ENCODE peak calls at places on chromosomes 11 and 22, in four cellular contexts. F is astrocyte, R is neural progenitor cell, U is astrocyte of the cerebellum. C is an unnamed sample.

GRCh38 chr22:45968003-45968650 is 8.8 kb downstream of the WNT7B start:
- DNase-seq in F (peak), R (no peak), U (no peak), C (no peak)

GRCh38 chr11:76153609-76153949 is 52.7 kb downstream of the WNT11 start:
- DNase-seq in U (no peak), R (no peak), F (no peak), C (no peak)

GRCh38 chr22:35838849-35839646 is 121.4 kb downstream of the APOL5 start:
- DNase-seq in R (peak), U (peak), F (peak), C (peak)

GRCh38 chr11:2092956-2093412 is 46.2 kb downstream of the IGF2 start:
- DNase-seq in F (peak), R (no peak), U (peak), C (peak)

GRCh38 chr22:48488149-48488551 is 1339.5 kb downstream of the BRD1 start:
- DNase-seq in U (no peak), F (peak), R (peak), C (no peak)

GRCh38 chr11:57464343-57465181 is 4.2 kb downstream of the RTN4RL2 start:
- DNase-seq in F (no peak), R (peak), U (no peak), C (no peak)

GRCh38 chr11:69207165-69207889 is 51.6 kb downstream of the SMIM38 start:
- DNase-seq in F (no peak), U (no peak), R (no peak), C (no peak)

GRCh38 chr11:67126986-67127385 is 7.9 kb downstream of the KDM2A start:
- DNase-seq in F (no peak), R (no peak), U (no peak), C (no peak)

GRCh38 chr11:117381988-117382387 is 54.3 kb downstream of the CEP164 start:
- DNase-seq in R (no peak), U (no peak), F (no peak), C (no peak)

GRCh38 chr22:40218152-40218551 is 40.4 kb downstream of the TNRC6B start:
- DNase-seq in R (no peak), F (no peak), U (no peak), C (no peak)

GRCh38 chr11:102831709-102832492 is 11.5 kb downstream of the MMP3 start:
- DNase-seq in U (no peak), R (no peak), F (no peak), C (no peak)

GRCh38 chr11:22703040-22703439 is 36.6 kb downstream of the GAS2 start:
- DNase-seq in R (peak), U (peak), F (peak), C (peak)

GRCh38 chr11:14184548-14184947 is 174.4 kb downstream of the RRAS2 start:
- DNase-seq in U (no peak), R (no peak), F (no peak), C (no peak)

GRCh38 chr22:27820896-27821866 is 19.6 kb upstream of the MN1 start:
- DNase-seq in F (no peak), U (no peak), R (peak), C (no peak)

GRCh38 chr11:33741806-33742205 is 5.6 kb upstream of the CD59 start:
- DNase-seq in U (no peak), R (no peak), F (no peak), C (no peak)

GRCh38 chr11:23688835-23689234 is 808.0 kb upstream of the LUZP2 start:
- DNase-seq in U (peak), F (peak), R (no peak), C (no peak)

GRCh38 chr11:75055511-75055910 is 41.2 kb downstream of the OR2AT4 start:
- DNase-seq in F (no peak), R (no peak), U (no peak), C (no peak)

GRCh38 chr22:44709881-44710400 is 7.9 kb downstream of the PRR5 start:
- DNase-seq in U (no peak), R (no peak), F (no peak), C (no peak)

GRCh38 chr11:3803726-3804510 is 4.4 kb upstream of the PGAP2 start:
- DNase-seq in R (no peak), U (no peak), F (peak), C (no peak)

GRCh38 chr11:33893711-33894401 is 2.0 kb upstream of the LMO2 start:
- DNase-seq in R (no peak), U (no peak), F (peak), C (no peak)

GRCh38 chr22:24444729-24445466 is 17.5 kb downstream of the ADORA2A start:
- DNase-seq in U (no peak), R (no peak), F (no peak), C (no peak)

GRCh38 chr11:11036185-11037161 is 178.6 kb upstream of the ZBED5 start:
- DNase-seq in R (peak), F (peak), U (peak), C (peak)

GRCh38 chr11:70916321-70916720 is 336.1 kb downstream of the SHANK2 start:
- DNase-seq in F (no peak), U (no peak), R (no peak), C (no peak)

GRCh38 chr22:27378994-27379393 is 422.6 kb downstream of the MN1 start:
- DNase-seq in U (no peak), R (no peak), F (no peak), C (no peak)

GRCh38 chr11:61580292-61580888 is 486 bp downstream of the SYT7 start:
- DNase-seq in R (peak), U (no peak), F (no peak), C (no peak)

GRCh38 chr11:112784323-112785073 is 176.7 kb upstream of the NCAM1 start:
- DNase-seq in R (peak), U (peak), F (peak), C (peak)

GRCh38 chr11:11867720-11868119 is 25.9 kb downstream of the USP47 start:
- DNase-seq in R (no peak), F (no peak), U (no peak), C (no peak)

GRCh38 chr11:92204731-92205130 is 19.9 kb upstream of the FAT3 start:
- DNase-seq in F (peak), R (no peak), U (peak), C (no peak)

GRCh38 chr11:67648140-67648795 is 2.3 kb downstream of the ACY3 start:
- DNase-seq in U (no peak), F (no peak), R (peak), C (no peak)

GRCh38 chr11:128328955-128329551 is 258.3 kb downstream of the ETS1 start:
- DNase-seq in R (no peak), F (no peak), U (no peak), C (no peak)

GRCh38 chr11:90930252-90930651 is 707.4 kb upstream of the CHORDC1 start:
- DNase-seq in F (no peak), U (no peak), R (no peak), C (no peak)

GRCh38 chr11:121231576-121232278 is 60.8 kb upstream of the SC5D start:
- DNase-seq in U (no peak), R (no peak), F (no peak), C (no peak)

GRCh38 chr11:8063319-8063718 is 17.7 kb upstream of the TUB start:
- DNase-seq in U (no peak), R (no peak), F (no peak), C (no peak)

GRCh38 chr11:58354727-58355126 is 4.1 kb downstream of the OR5B17 start:
- DNase-seq in R (no peak), F (no peak), U (no peak), C (no peak)

GRCh38 chr11:83071641-83072591 is at the start of gene RAB30:
- DNase-seq in F (peak), R (peak), U (peak), C (peak)

GRCh38 chr11:121257976-121258375 is 34.6 kb upstream of the SC5D start:
- DNase-seq in F (no peak), R (no peak), U (no peak), C (peak)

GRCh38 chr11:10674440-10674855 is 19.1 kb downstream of the IRAG1 start:
- DNase-seq in F (no peak), U (no peak), R (no peak), C (no peak)

GRCh38 chr11:35916270-35916669 is 27.6 kb upstream of the LDLRAD3 start:
- DNase-seq in R (no peak), U (no peak), F (no peak), C (no peak)

GRCh38 chr11:129945377-129945776 is 50.0 kb upstream of the NFRKB start:
- DNase-seq in U (no peak), F (no peak), R (no peak), C (no peak)

GRCh38 chr11:115238802-115239201 is 265.4 kb downstream of the CADM1 start:
- DNase-seq in R (no peak), U (no peak), F (no peak), C (no peak)
- TF ChIP-seq CTCF in R (peak), U (no peak), F (no peak), C (no peak)

GRCh38 chr11:96256604-96257003 is 86.4 kb downstream of the MAML2 start:
- DNase-seq in F (no peak), U (no peak), R (no peak), C (no peak)
- H3K4me3 ChIP-seq in F (no peak), U (no peak), R (no peak), C (no peak)

DNA sequence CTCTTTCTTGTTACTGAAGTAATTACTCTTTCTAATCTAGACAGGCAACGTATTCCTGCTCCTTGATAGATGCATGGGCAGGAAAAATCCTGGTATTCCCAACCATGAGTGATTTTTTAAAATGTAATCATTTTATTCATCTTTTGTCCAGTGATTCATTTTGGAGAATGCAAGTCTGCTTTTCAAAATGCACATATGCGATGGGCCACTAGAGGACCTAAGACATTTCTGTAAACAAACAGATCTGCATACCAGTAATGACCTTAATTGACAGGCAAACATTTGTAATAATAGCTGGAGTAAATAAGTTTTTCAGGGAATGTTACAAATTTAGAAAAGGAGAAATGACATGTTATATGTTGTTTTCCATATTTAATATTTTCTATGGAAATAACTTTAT is 1167.6 kb downstream of the JRKL start:
- DNase-seq in R (no peak), F (no peak), U (no peak), C (no peak)
- TF ChIP-seq CTCF in R (peak), F (peak), U (no peak), C (no peak)

DNA sequence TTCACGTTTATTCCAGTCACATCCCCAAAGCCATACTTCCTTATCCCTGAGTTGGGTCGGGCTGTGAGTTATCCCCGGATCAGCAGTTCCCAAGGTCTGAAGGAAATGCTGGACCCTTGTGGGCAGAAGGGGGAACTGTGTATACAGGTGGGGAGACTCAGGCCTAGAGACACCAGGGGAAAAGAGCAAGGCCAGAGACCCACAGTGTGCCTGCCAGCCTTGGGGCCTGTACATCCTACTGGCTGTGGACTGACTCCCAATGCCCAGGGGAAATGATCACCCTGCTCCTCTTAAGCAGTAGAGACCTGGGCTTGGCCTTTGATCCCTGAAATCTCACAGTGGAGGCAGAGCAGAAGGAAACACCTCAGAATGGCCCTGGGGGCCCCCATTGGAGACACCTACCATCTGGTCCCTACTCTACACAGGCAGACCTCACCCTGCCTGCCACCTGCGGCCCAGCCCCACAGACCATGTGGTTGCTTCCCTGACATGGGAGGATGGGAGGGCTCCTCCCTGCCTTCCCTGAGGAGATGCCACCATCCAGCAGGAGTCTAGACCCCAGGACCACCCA is 1.3 kb downstream of the SELENOM start:
- DNase-seq in U (no peak), R (no peak), F (no peak), C (no peak)
- H3K4me3 ChIP-seq in U (peak), R (no peak), F (peak), C (peak)

GRCh38 chr22:20111045-20111688 is 4.7 kb upstream of the RANBP1 start:
- DNase-seq in R (peak), F (peak), U (no peak), C (no peak)
- TF ChIP-seq CTCF in R (peak), F (peak), U (peak), C (peak)

GRCh38 chr11:86246293-86246675 is 1.7 kb downstream of the EED start:
- DNase-seq in R (no peak), U (no peak), F (no peak), C (no peak)

GRCh38 chr11:86248609-86249008 is 4.1 kb downstream of the EED start:
- DNase-seq in F (no peak), U (no peak), R (no peak), C (no peak)

GRCh38 chr11:86249307-86250098 is 5.0 kb downstream of the EED start:
- DNase-seq in R (no peak), F (no peak), U (no peak), C (no peak)

GRCh38 chr11:86245369-86246292 is 1.1 kb downstream of the EED start:
- DNase-seq in R (peak), U (no peak), F (no peak), C (no peak)

DNA sequence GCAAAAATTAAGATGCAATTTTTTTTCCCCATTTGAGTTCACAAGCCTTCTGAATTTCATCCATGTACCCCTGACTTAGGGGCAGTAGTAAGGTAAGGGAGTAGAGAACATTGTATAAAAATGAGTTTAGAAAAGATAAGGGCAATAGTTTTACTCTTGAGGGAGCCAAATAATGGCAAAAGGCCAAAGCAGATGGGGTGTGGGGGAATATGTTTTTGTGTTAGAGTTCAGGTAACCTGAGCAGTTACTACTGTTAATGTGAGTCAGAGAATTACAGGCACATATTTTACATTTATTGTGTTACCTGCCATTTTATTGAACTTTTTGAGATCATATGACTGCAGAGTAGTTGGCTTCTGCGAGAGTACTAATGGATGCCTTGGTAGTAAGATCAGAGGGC is 3.1 kb downstream of the EED start:
- DNase-seq in U (no peak), F (no peak), R (no peak), C (no peak)
- H3K4me3 ChIP-seq in U (no peak), F (no peak), R (no peak), C (no peak)

GRCh38 chr11:105312266-105312665 is 172.7 kb upstream of the CARD18 start:
- DNase-seq in R (no peak), U (no peak), F (no peak), C (no peak)

GRCh38 chr11:105315287-105315686 is 175.7 kb upstream of the CARD18 start:
- DNase-seq in F (no peak), U (no peak), R (peak), C (no peak)
- TF ChIP-seq CTCF in F (no peak), U (no peak), R (no peak), C (no peak)

GRCh38 chr22:50262460-50262911 is 1.0 kb upstream of the MAPK12 start:
- DNase-seq in U (no peak), R (no peak), F (no peak), C (no peak)
- H3K4me3 ChIP-seq in U (no peak), R (no peak), F (no peak), C (no peak)

C was measured in prostate gland.